ENCODE peak calls at places on chromosomes 5 and 9, in seven cellular contexts. One of them, this sample, is unnamed.

GRCh38 chr5:139910901-139911300 is 115.3 kb downstream of the PSD2 start:
- DNase-seq in SIG-M5: no peak
- DNase-seq in sciatic nerve: no peak
- DNase-seq in T-cell: no peak
- DNase-seq in substantia nigra: no peak
- DNase-seq in KBM-7: no peak
- DNase-seq in aorta: no peak
- DNase-seq in this sample: no peak

GRCh38 chr5:43520615-43521014 is 5.7 kb upstream of the C5orf34 start:
- DNase-seq in SIG-M5: no peak
- DNase-seq in sciatic nerve: no peak
- DNase-seq in T-cell: no peak
- DNase-seq in substantia nigra: no peak
- DNase-seq in KBM-7: no peak
- DNase-seq in aorta: no peak
- DNase-seq in this sample: no peak

GRCh38 chr5:113242481-113243348 is 192.1 kb downstream of the TSSK1B start:
- DNase-seq in SIG-M5: no peak
- DNase-seq in sciatic nerve: no peak
- DNase-seq in T-cell: no peak
- DNase-seq in substantia nigra: no peak
- DNase-seq in KBM-7: no peak
- DNase-seq in aorta: no peak
- DNase-seq in this sample: no peak

GRCh38 chr5:171845857-171846785 is 60.5 kb downstream of the SMIM23 start:
- DNase-seq in SIG-M5: no peak
- DNase-seq in sciatic nerve: no peak
- DNase-seq in T-cell: no peak
- DNase-seq in substantia nigra: no peak
- DNase-seq in KBM-7: no peak
- DNase-seq in aorta: no peak
- DNase-seq in this sample: no peak

GRCh38 chr5:44332360-44332971 is 56.8 kb downstream of the FGF10 start:
- DNase-seq in SIG-M5: peak
- DNase-seq in sciatic nerve: no peak
- DNase-seq in T-cell: no peak
- DNase-seq in substantia nigra: no peak
- DNase-seq in KBM-7: peak
- DNase-seq in aorta: no peak
- DNase-seq in this sample: no peak

GRCh38 chr5:42434047-42434724 is 10.9 kb downstream of the GHR start:
- DNase-seq in SIG-M5: no peak
- DNase-seq in sciatic nerve: no peak
- DNase-seq in T-cell: no peak
- DNase-seq in substantia nigra: no peak
- DNase-seq in KBM-7: no peak
- DNase-seq in aorta: no peak
- DNase-seq in this sample: no peak

GRCh38 chr9:113640418-113640817 is 176.9 kb downstream of the RGS3 start:
- DNase-seq in SIG-M5: no peak
- DNase-seq in sciatic nerve: peak
- DNase-seq in T-cell: no peak
- DNase-seq in substantia nigra: no peak
- DNase-seq in KBM-7: no peak
- DNase-seq in aorta: no peak
- DNase-seq in this sample: no peak

GRCh38 chr9:3398232-3398648 is 127.6 kb downstream of the RFX3 start:
- DNase-seq in SIG-M5: peak
- DNase-seq in sciatic nerve: no peak
- DNase-seq in T-cell: no peak
- DNase-seq in substantia nigra: no peak
- DNase-seq in KBM-7: peak
- DNase-seq in aorta: no peak
- DNase-seq in this sample: peak

GRCh38 chr9:25681270-25681669 is 3.0 kb upstream of the TUSC1 start:
- DNase-seq in SIG-M5: no peak
- DNase-seq in sciatic nerve: no peak
- DNase-seq in T-cell: no peak
- DNase-seq in substantia nigra: no peak
- DNase-seq in KBM-7: no peak
- DNase-seq in aorta: no peak
- DNase-seq in this sample: no peak

GRCh38 chr5:7347377-7347776 is 48.6 kb upstream of the ADCY2 start:
- DNase-seq in SIG-M5: no peak
- DNase-seq in sciatic nerve: no peak
- DNase-seq in T-cell: no peak
- DNase-seq in substantia nigra: no peak
- DNase-seq in KBM-7: no peak
- DNase-seq in aorta: no peak
- DNase-seq in this sample: no peak

This sample was measured in GF-D8.